ENCODE peak calls at places on chromosomes 5 and 9, in eight cellular contexts. K is adrenal gland, G is heart left ventricle, H is cardiac muscle cell, J is left ventricle myocardium inferior, C is HCT116, Q is uterus, E is hepatocyte. N is an unnamed sample. For H3K4me1, the result is how much of the 10 kb centered on the place peaks cover.

GRCh38 chr5:50947892-50948683 is 281.7 kb downstream of the PARP8 start:
- DNase-seq in K (no peak), G (no peak), H (peak), J (no peak), C (no peak), Q (no peak), E (peak), N (no peak)

GRCh38 chr9:8419871-8420270 is 620.3 kb upstream of the DMAC1 start:
- DNase-seq in K (no peak), G (no peak), H (no peak), J (no peak), C (no peak), Q (no peak), E (no peak), N (no peak)

GRCh38 chr9:106799146-106799545 is 63.8 kb upstream of the ZNF462 start:
- DNase-seq in K (no peak), G (no peak), H (no peak), J (no peak), C (no peak), Q (no peak), E (no peak), N (no peak)

GRCh38 chr5:122447941-122448340 is 135.9 kb downstream of the SNCAIP start:
- DNase-seq in K (no peak), G (no peak), H (no peak), J (no peak), C (no peak), Q (no peak), E (no peak), N (no peak)

GRCh38 chr9:124771867-124772621 is 933 bp upstream of the NR6A1 start:
- DNase-seq in K (peak), G (peak), H (peak), J (peak), C (peak), Q (peak), E (peak), N (peak)

GRCh38 chr9:100428871-100429654 is 2.1 kb downstream of the MSANTD3 start:
- DNase-seq in K (peak), G (no peak), H (no peak), J (no peak), C (peak), Q (peak), E (peak), N (no peak)

GRCh38 chr9:36151306-36152210 is 15.0 kb downstream of the GLIPR2 start:
- DNase-seq in K (peak), G (peak), H (no peak), J (peak), C (no peak), Q (no peak), E (no peak), N (peak)

GRCh38 chr9:124205686-124206352 is 51.9 kb upstream of the NEK6 start:
- DNase-seq in K (no peak), G (no peak), H (no peak), J (no peak), C (no peak), Q (no peak), E (no peak), N (no peak)

GRCh38 chr5:56019306-56020272 is 24.8 kb upstream of the IL6ST start:
- DNase-seq in K (no peak), G (no peak), H (no peak), J (no peak), C (no peak), Q (no peak), E (no peak), N (no peak)
- H3K4me1 ChIP-seq in K (under half), G (under half), H (under half), J (under half), C (under half), Q (under half), E (under half), N (under half)

DNA sequence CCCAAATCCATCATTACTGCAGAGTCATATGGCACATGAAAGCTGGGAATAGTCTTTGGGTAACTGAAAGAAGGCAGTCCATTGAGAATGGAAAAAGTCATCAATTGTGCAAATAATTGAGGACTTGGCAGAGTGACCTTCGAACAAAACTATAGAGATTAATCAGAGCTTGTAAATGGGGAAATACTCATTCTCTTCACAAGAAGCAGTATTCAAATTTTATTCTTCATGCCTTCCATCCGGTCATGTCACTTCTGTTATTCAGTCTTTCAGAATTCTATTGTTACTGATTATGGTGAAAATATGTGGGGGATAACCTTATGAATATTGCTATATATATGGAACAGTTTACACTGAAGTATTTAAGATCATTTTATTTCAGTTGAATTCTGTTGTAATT is 8.1 kb downstream of the RGMB start:
- DNase-seq in K (no peak), G (no peak), H (no peak), J (no peak), C (no peak), Q (no peak), E (no peak), N (no peak)
- H3K4me1 ChIP-seq in K (under half), G (under half), H (under half), J (half or more), C (under half), Q (under half), E (under half), N (under half)

GRCh38 chr5:64854855-64855254 is 86.1 kb downstream of the CWC27 start:
- DNase-seq in K (no peak), G (no peak), H (no peak), J (no peak), C (no peak), Q (no peak), E (no peak), N (no peak)
- H3K4me1 ChIP-seq in K (under half), G (under half), H (under half), J (under half), C (under half), Q (under half), E (under half), N (under half)

GRCh38 chr5:16461026-16461425 is 4.6 kb downstream of the ZNF622 start:
- DNase-seq in K (no peak), G (no peak), H (no peak), J (no peak), C (no peak), Q (no peak), E (no peak), N (no peak)
- H3K4me1 ChIP-seq in K (under half), G (under half), H (under half), J (half or more), C (under half), Q (under half), E (under half), N (under half)

DNA sequence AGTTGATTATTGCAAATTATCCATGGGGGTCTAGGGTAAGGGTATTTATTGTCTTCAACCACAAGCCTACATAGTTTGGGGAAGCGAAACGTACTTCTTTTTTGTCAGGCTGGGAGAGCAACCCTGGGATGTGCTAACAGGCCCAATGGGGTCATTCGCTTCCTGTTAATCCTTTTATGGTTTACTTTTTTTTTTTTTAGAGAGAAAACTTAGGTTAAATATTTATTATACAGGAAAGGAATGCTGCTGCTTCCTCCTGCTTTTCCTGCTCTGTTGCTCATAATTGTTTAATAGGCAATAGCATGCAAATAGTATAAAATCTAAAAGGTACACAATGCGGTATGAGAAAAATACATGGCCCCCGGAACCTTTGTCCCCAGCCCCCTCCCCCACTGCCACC is 83.7 kb downstream of the NDFIP1 start:
- DNase-seq in K (no peak), G (no peak), H (no peak), J (no peak), C (no peak), Q (no peak), E (no peak), N (no peak)
- H3K4me1 ChIP-seq in K (under half), G (under half), H (under half), J (under half), C (under half), Q (under half), E (under half), N (under half)

DNA sequence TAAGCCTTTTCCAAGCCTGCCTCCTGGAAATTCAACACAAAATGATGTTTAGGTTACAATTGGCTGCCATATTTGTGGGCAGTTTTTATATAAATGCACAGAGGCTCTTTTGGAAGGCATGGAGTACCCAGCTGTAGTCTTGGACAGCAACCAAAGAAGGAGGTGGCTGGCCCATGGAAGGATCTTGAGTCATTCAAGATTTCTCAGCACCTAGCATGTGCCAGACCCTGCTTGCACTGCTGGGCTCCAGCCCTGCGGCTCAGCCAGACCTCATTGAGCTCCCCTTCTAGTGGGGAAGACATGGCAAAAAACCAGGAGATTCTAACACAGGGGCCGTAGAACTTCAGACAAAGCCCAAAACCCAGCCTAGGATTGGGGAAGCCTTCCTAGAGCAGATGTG is 22.1 kb downstream of the JADE2 start:
- DNase-seq in K (peak), G (no peak), H (no peak), J (peak), C (no peak), Q (peak), E (peak), N (peak)
- H3K4me1 ChIP-seq in K (under half), G (half or more), H (under half), J (half or more), C (under half), Q (under half), E (under half), N (under half)

GRCh38 chr9:93951655-93952118 is 3.5 kb downstream of the BARX1 start:
- DNase-seq in K (no peak), G (no peak), H (no peak), J (no peak), C (no peak), Q (no peak), E (no peak), N (no peak)
- H3K4me1 ChIP-seq in K (under half), G (under half), H (under half), J (half or more), C (under half), Q (under half), E (under half), N (under half)

N was measured in right cardiac atrium.